ENCODE peak calls at places on chromosomes 7 and 10, in seven cellular contexts. V is brain microvascular endothelial cell, D is heart left ventricle, E is GM23338, G is prostate gland, Z is thoracic aorta, N is nephron progenitor cell. P is an unnamed sample.
A peak's percentile ranks its signal among the peaks of the same experiment; 100 is the strongest.

GRCh38 chr7:1200045-1200444 is 32.6 kb upstream of the UNCX start:
- DNase-seq in V (peak; percentile 14), D (no peak), E (no peak), G (no peak), Z (no peak), N (no peak), P (no peak)

GRCh38 chr10:3074145-3074665 is 6.9 kb downstream of the PFKP start:
- DNase-seq in V (no peak), D (no peak), E (no peak), G (no peak), Z (no peak), N (no peak), P (no peak)

GRCh38 chr10:60414877-60415585 is 25.4 kb upstream of the ANK3 start:
- DNase-seq in V (peak; percentile 92), D (no peak), E (peak; percentile 48), G (no peak), Z (no peak), N (no peak), P (no peak)

GRCh38 chr7:22565315-22565811 is 65.4 kb upstream of the STEAP1B start:
- DNase-seq in V (peak; percentile 45), D (no peak), E (no peak), G (no peak), Z (no peak), N (no peak), P (no peak)

GRCh38 chr10:58275908-58276307 is 6.9 kb downstream of the CISD1 start:
- DNase-seq in V (peak; percentile 62), D (no peak), E (no peak), G (no peak), Z (no peak), N (no peak), P (no peak)

GRCh38 chr7:146902728-146903127 is 786.1 kb downstream of the CNTNAP2 start:
- DNase-seq in V (no peak), D (no peak), E (no peak), G (no peak), Z (no peak), N (no peak), P (no peak)

GRCh38 chr7:158957507-158957900 is 101.1 kb downstream of the DYNC2I1 start:
- DNase-seq in V (no peak), D (no peak), E (no peak), G (no peak), Z (no peak), N (no peak), P (no peak)

GRCh38 chr7:115122388-115122787 is 200.5 kb downstream of the MDFIC start:
- DNase-seq in V (no peak), D (no peak), E (no peak), G (no peak), Z (no peak), N (no peak), P (no peak)

GRCh38 chr7:91424372-91424771 is 160.1 kb downstream of the FZD1 start:
- DNase-seq in V (no peak), D (no peak), E (peak; percentile 72), G (no peak), Z (no peak), N (peak; percentile 1), P (no peak)

GRCh38 chr10:22697799-22698198 is 16.6 kb downstream of the PIP4K2A start:
- DNase-seq in V (no peak), D (no peak), E (no peak), G (no peak), Z (no peak), N (no peak), P (no peak)

GRCh38 chr10:7666253-7667023 is at the start of gene ITIH5:
- DNase-seq in V (no peak), D (peak; percentile 22), E (peak; percentile 59), G (no peak), Z (no peak), N (peak; percentile 59), P (peak; percentile 16)

GRCh38 chr7:144723311-144723710 is 112.5 kb downstream of the TPK1 start:
- DNase-seq in V (no peak), D (no peak), E (no peak), G (no peak), Z (no peak), N (no peak), P (no peak)

GRCh38 chr7:31440511-31440910 is 73.4 kb upstream of the ITPRID1 start:
- DNase-seq in V (no peak), D (no peak), E (no peak), G (no peak), Z (no peak), N (no peak), P (no peak)

GRCh38 chr7:150919160-150919559 is 59.0 kb downstream of the KCNH2 start:
- DNase-seq in V (no peak), D (no peak), E (no peak), G (no peak), Z (no peak), N (no peak), P (no peak)

GRCh38 chr7:38310601-38311057 is 37.2 kb upstream of the TARP start:
- DNase-seq in V (no peak), D (peak; percentile 46), E (no peak), G (no peak), Z (no peak), N (no peak), P (no peak)

GRCh38 chr7:28155964-28156363 is 24.6 kb downstream of the JAZF1 start:
- DNase-seq in V (peak; percentile 45), D (no peak), E (no peak), G (no peak), Z (no peak), N (no peak), P (no peak)

GRCh38 chr7:93574646-93575554 is at the start of gene CALCR:
- DNase-seq in V (no peak), D (no peak), E (peak; percentile 74), G (no peak), Z (no peak), N (peak; percentile 68), P (peak; percentile 26)

GRCh38 chr10:31929260-31929985 is 792 bp upstream of the ARHGAP12 start:
- DNase-seq in V (no peak), D (peak; percentile 53), E (peak; percentile 59), G (peak; percentile 59), Z (no peak), N (no peak), P (peak; percentile 36)

GRCh38 chr10:130300608-130301025 is 164.4 kb downstream of the GLRX3 start:
- DNase-seq in V (no peak), D (peak; percentile 25), E (no peak), G (no peak), Z (no peak), N (no peak), P (no peak)

GRCh38 chr10:450463-450862 is 239.0 kb downstream of the DIP2C start:
- DNase-seq in V (no peak), D (no peak), E (no peak), G (no peak), Z (no peak), N (peak; percentile 29), P (no peak)

GRCh38 chr10:62687230-62687748 is 117.2 kb upstream of the ADO start:
- DNase-seq in V (peak; percentile 23), D (no peak), E (no peak), G (no peak), Z (no peak), N (no peak), P (no peak)

GRCh38 chr10:117590516-117590915 is 48.0 kb downstream of the EMX2 start:
- DNase-seq in V (peak; percentile 5), D (no peak), E (no peak), G (no peak), Z (no peak), N (no peak), P (no peak)

GRCh38 chr7:70698219-70698832 is 433.6 kb upstream of the GALNT17 start:
- DNase-seq in V (peak; percentile 48), D (peak; percentile 36), E (peak; percentile 72), G (peak; percentile 43), Z (no peak), N (peak; percentile 27), P (no peak)

DNA sequence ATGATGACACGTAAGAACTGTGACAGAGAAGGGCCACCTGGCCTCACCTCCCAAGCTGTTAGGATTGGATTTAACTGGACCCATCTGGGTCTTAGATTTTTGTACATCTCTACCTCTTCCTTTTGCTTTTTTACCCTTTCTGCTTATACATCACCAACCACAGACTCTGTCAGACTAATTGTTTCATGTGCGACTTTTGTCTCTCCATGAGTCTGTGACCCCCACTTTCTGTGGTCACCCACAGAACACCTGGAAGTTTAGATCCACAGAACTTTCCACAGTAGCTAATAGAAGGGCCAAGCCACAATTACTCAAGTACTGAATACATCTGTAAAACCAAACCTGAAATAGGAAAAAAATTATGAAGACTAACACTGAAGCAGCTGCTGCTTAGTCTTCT is 23.1 kb downstream of the SEC31B start:
- DNase-seq in V (no peak), D (no peak), E (no peak), G (no peak), Z (no peak), N (no peak), P (no peak)
- TF ChIP-seq CTCF in V (no peak), D (no peak), E (no peak), G (no peak), Z (no peak), N (no peak), P (no peak)

DNA sequence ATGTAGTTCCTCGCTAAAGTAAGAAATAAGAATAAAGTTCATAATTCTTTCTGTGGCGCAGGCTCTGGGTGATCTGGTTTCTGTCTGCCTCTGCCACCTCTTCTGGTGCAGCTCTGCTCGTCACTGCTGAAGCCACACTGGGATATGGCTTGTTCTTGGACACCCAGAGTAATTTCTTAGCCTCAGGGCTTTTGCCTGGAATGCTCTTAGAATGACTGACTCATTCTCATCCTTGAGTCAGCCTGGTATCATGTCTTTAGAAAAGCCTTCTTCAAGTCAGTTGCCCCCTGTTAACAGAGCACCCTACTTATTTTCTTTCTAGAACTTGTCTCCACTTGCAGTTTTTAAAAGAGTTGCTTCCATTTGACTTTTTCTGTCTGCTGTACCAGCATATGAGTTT is 2.0 kb downstream of the ZSCAN25 start:
- DNase-seq in V (peak; percentile 6), D (no peak), E (no peak), G (no peak), Z (no peak), N (no peak), P (no peak)
- TF ChIP-seq CTCF in V (no peak), D (no peak), E (no peak), G (no peak), Z (no peak), N (no peak), P (no peak)

DNA sequence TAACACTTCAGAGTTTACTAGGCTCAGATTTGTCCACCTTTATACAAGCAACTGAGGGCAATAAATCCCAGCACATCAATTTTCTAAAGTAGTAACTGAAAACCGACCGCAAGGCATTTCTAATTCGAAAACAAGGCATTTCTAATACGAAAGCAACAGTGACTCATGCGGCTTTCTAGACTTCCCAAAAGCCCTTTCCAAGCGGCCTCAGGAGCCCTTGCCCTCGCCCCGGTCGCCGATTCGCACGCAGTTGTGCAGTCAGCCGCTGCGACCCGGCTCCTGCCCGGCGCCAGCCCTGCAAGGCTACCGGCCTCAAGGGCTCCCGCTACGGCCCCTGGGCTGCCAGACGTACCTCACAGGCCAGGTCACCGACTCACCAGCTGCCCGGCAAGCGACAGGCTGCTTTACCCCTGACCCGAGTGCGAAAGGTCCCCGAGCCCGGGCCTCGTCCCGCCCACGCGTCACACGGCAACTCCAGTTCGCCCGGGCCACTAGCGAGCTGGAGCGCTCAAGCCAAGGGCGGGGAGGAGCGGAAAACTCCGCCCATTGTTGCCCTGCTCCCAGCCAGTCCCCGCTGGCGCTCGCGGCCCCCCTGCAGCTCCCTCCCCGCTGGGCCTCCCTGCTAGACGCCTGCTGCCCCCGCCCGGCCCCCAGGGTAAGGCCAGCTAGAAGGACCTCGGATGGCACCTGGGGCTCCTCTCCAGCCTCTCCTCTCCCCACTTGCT is 7.3 kb downstream of the NCOA4 start:
- DNase-seq in V (peak; percentile 92), D (peak; percentile 94), E (peak; percentile 90), G (peak; percentile 85), Z (peak; percentile 62), N (peak; percentile 94), P (peak; percentile 84)
- TF ChIP-seq CTCF in V (peak; percentile 50), D (peak; percentile 32), E (peak; percentile 39), G (no peak), Z (peak; percentile 24), N (peak; percentile 19), P (peak; percentile 46)

GRCh38 chr7:106588576-106589494 is 72.1 kb downstream of the CCDC71L start:
- DNase-seq in V (no peak), D (no peak), E (no peak), G (no peak), Z (no peak), N (no peak), P (no peak)
- TF ChIP-seq CTCF in V (no peak), D (no peak), E (no peak), G (no peak), Z (no peak), N (no peak), P (no peak)

P was measured in progenitor cell of endocrine pancreas.